ENCODE peak calls at places on chromosomes 13 and 19, in eight cellular contexts. B is H1, A is breast epithelium, N is GM23338, G is upper lobe of left lung, R is HL-60, Z is stomach, V is HCT116. X is an unnamed sample.
A peak's percentile ranks its signal among the peaks of the same experiment; 100 is the strongest.

GRCh38 chr19:10762656-10763055 is 44.8 kb downstream of the DNM2 start:
- DNase-seq in N (peak; percentile 38), V (no peak), Z (no peak), B (no peak), A (no peak), G (no peak), R (no peak), X (peak; percentile 81)

GRCh38 chr13:44169018-44169909 is 204.4 kb upstream of the SERP2 start:
- DNase-seq in G (no peak), A (no peak), Z (no peak), B (no peak), R (no peak), N (no peak), V (no peak), X (no peak)

GRCh38 chr13:51275101-51275500 is 52.9 kb downstream of the FAM124A start:
- DNase-seq in N (no peak), A (no peak), G (no peak), V (no peak), R (no peak), B (peak; percentile 10), Z (no peak), X (no peak)

GRCh38 chr19:51271015-51271600 is 20.2 kb downstream of the SIGLECL1 start:
- DNase-seq in B (peak; percentile 47), R (no peak), V (no peak), N (peak; percentile 63), A (no peak), Z (no peak), G (no peak), X (no peak)

GRCh38 chr13:23020246-23020843 is 160.4 kb upstream of the SGCG start:
- DNase-seq in V (peak; percentile 61), A (peak; percentile 19), G (peak; percentile 31), R (peak; percentile 7), B (peak; percentile 48), N (peak; percentile 71), Z (peak; percentile 41), X (peak; percentile 42)

GRCh38 chr13:108322206-108322824 is 52.8 kb downstream of the TNFSF13B start:
- DNase-seq in N (peak; percentile 70), Z (no peak), A (no peak), B (no peak), V (peak; percentile 28), R (peak; percentile 28), G (no peak), X (no peak)

GRCh38 chr13:91313103-91313502 is 34.4 kb upstream of the MIR17HG start:
- DNase-seq in G (no peak), R (no peak), B (no peak), N (peak; percentile 66), V (no peak), Z (no peak), A (no peak), X (no peak)

GRCh38 chr13:113013303-113013702 is 44.3 kb downstream of the MCF2L start:
- DNase-seq in N (no peak), A (peak; percentile 48), Z (peak; percentile 72), R (no peak), B (no peak), V (no peak), G (no peak), X (no peak)

GRCh38 chr13:57409121-57409520 is 222.4 kb upstream of the PCDH17 start:
- DNase-seq in A (no peak), B (no peak), G (no peak), N (peak; percentile 24), Z (no peak), V (no peak), R (no peak), X (no peak)

GRCh38 chr13:27194209-27194608 is 22.6 kb upstream of the USP12 start:
- DNase-seq in Z (no peak), R (no peak), G (no peak), A (no peak), B (no peak), N (no peak), V (no peak), X (no peak)

GRCh38 chr19:42313096-42313839 is at the start of gene TMEM145:
- DNase-seq in G (no peak), N (peak; percentile 84), R (peak; percentile 38), A (no peak), Z (peak; percentile 56), V (no peak), B (peak; percentile 79), X (peak; percentile 41)

GRCh38 chr13:30905932-30906383 is at the start of gene MEDAG:
- DNase-seq in Z (no peak), N (no peak), V (no peak), B (no peak), G (no peak), A (peak; percentile 37), R (no peak), X (peak; percentile 17)

GRCh38 chr19:18883530-18884304 is 12.2 kb downstream of the CERS1 start:
- DNase-seq in G (no peak), N (no peak), V (no peak), B (no peak), R (no peak), Z (no peak), A (no peak), X (peak; percentile 62)

GRCh38 chr19:47176627-47177090 is 46.0 kb downstream of the SAE1 start:
- DNase-seq in V (no peak), Z (no peak), B (no peak), G (no peak), A (no peak), N (no peak), R (no peak), X (no peak)

GRCh38 chr13:24827799-24828198 is 63.8 kb downstream of the RNF17 start:
- DNase-seq in B (no peak), R (no peak), Z (no peak), A (no peak), V (no peak), G (no peak), N (no peak), X (no peak)

GRCh38 chr13:21719463-21719862 is 48.6 kb downstream of the FGF9 start:
- DNase-seq in Z (no peak), G (no peak), N (no peak), B (no peak), A (no peak), R (no peak), V (no peak), X (no peak)

GRCh38 chr19:49631610-49632192 is 8.2 kb downstream of the RRAS start:
- DNase-seq in N (no peak), A (no peak), G (no peak), B (no peak), Z (no peak), R (no peak), V (no peak), X (no peak)

GRCh38 chr19:51258165-51258564 is 7.3 kb downstream of the SIGLECL1 start:
- DNase-seq in V (no peak), A (no peak), Z (no peak), R (peak; percentile 51), B (no peak), N (no peak), G (no peak), X (no peak)

GRCh38 chr13:98225036-98225940 is 48.2 kb upstream of the RNF113B start:
- DNase-seq in V (no peak), G (no peak), A (no peak), N (no peak), B (no peak), R (no peak), Z (no peak), X (no peak)

GRCh38 chr13:60759499-60759898 is 362.5 kb downstream of the TDRD3 start:
- DNase-seq in V (no peak), G (peak; percentile 22), N (peak; percentile 35), B (no peak), A (no peak), Z (peak; percentile 78), R (no peak), X (no peak)

GRCh38 chr19:51751655-51752054 is at the start of gene FPR1:
- DNase-seq in B (no peak), R (peak; percentile 85), V (peak; percentile 55), N (no peak), Z (no peak), A (no peak), G (peak; percentile 46), X (no peak)

GRCh38 chr19:55088021-55088451 is 12.4 kb downstream of the EPS8L1 start:
- DNase-seq in V (no peak), Z (no peak), G (no peak), N (no peak), R (no peak), A (no peak), B (no peak), X (no peak)
- H3K4me3 ChIP-seq in V (no peak overlapping the region), Z (peak overlapping the region; percentile 41), G (peak overlapping the region; percentile 50), N (peak overlapping the region; percentile 79), R (no peak overlapping the region), A (peak overlapping the region; percentile 34), B (no peak overlapping the region), X (no peak overlapping the region)

DNA sequence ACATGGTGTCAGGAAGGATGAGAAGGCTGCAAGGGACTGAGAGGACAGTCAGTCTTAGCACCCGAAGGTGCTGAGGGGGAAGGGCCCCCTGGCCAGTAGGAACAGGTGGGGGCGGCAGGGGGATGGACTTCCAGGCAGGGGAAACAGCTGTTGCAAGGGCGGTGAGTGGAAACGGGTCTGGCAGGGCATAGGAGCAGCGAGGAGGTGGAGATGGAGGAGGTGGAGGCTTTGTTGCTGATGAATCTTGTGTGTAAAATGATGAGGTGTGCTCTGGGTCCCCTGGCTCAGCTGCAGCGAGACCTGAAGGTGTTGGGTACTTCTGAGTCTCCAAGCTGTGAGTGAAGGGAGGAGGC is 1.2 kb downstream of the MAP1S start:
- DNase-seq in V (no peak), N (no peak), Z (no peak), R (no peak), G (no peak), B (no peak), A (no peak), X (no peak)
- H3K27ac ChIP-seq in V (peak overlapping the region; percentile 66), N (no peak overlapping the region), Z (peak overlapping the region; percentile 83), R (peak overlapping the region; percentile 11), G (peak overlapping the region; percentile 83), B (no peak overlapping the region), A (peak overlapping the region; percentile 48), X (peak overlapping the region; percentile 86)

GRCh38 chr19:4403005-4403761 is 743 bp downstream of the CHAF1A start:
- DNase-seq in B (no peak), G (no peak), Z (no peak), N (peak; percentile 47), V (no peak), A (no peak), R (no peak), X (no peak)
- TF ChIP-seq POLR2AphosphoS5 in B (peak; percentile 48), G (no peak), Z (no peak), N (no peak), V (no peak), A (no peak), R (peak; percentile 50), X (no peak)

GRCh38 chr13:42271337-42272114 is 426 bp upstream of the AKAP11 start:
- DNase-seq in N (peak; percentile 97), R (peak; percentile 96), Z (peak; percentile 90), V (peak; percentile 96), G (peak; percentile 93), B (peak; percentile 89), A (peak; percentile 90), X (peak; percentile 94)

GRCh38 chr13:42272776-42273175 is 824 bp downstream of the AKAP11 start:
- DNase-seq in G (no peak), Z (no peak), B (no peak), R (no peak), V (no peak), N (no peak), A (no peak), X (no peak)

GRCh38 chr13:42272115-42272756 is at the start of gene AKAP11:
- DNase-seq in R (no peak), G (peak; percentile 34), V (no peak), B (peak; percentile 73), N (peak; percentile 73), A (peak; percentile 26), Z (peak; percentile 45), X (peak; percentile 51)

GRCh38 chr13:42270160-42270856 is 1.6 kb upstream of the AKAP11 start:
- DNase-seq in V (no peak), G (no peak), B (no peak), N (no peak), A (no peak), R (no peak), Z (no peak), X (no peak)

GRCh38 chr13:42270857-42271215 is 1.1 kb upstream of the AKAP11 start:
- DNase-seq in A (no peak), B (no peak), R (no peak), Z (no peak), V (no peak), N (no peak), G (no peak), X (no peak)
- H3K4me3 ChIP-seq in A (no peak overlapping the region), B (peak overlapping the region; percentile 67), R (no peak overlapping the region), Z (peak overlapping the region; percentile 91), V (peak overlapping the region; percentile 90), N (peak overlapping the region; percentile 68), G (peak overlapping the region; percentile 97), X (peak overlapping the region; percentile 92)